ENCODE peak calls at places on chromosomes 6 and 20, in six cellular contexts. E is fibroblast of lung; B is GM23248; M is fibroblast of mammary gland; P is left ventricle myocardium inferior; G is effector memory CD4-positive, alpha-beta T cell. K is an unnamed sample.
A peak's percentile ranks its signal among the peaks of the same experiment; 100 is the strongest.

GRCh38 chr6:116444092-116444491 is 17.1 kb upstream of the CALHM6 start:
- DNase-seq in M (peak; percentile 67), E (peak; percentile 68), G (no peak), P (no peak), B (peak; percentile 63), K (no peak)

GRCh38 chr20:50093240-50093639 is 19.7 kb downstream of the UBE2V1 start:
- DNase-seq in P (no peak), E (no peak), B (no peak), M (no peak), G (no peak), K (no peak)

GRCh38 chr6:157885211-157885788 is 62.3 kb downstream of the SNX9 start:
- DNase-seq in G (peak; percentile 38), M (no peak), P (no peak), E (no peak), B (no peak), K (no peak)

GRCh38 chr20:62920039-62920645 is 6.2 kb downstream of the DIDO1 start:
- DNase-seq in B (no peak), E (no peak), M (no peak), P (no peak), G (no peak), K (no peak)

GRCh38 chr20:63472159-63472811 is at the start of gene KCNQ2:
- DNase-seq in E (no peak), M (no peak), P (no peak), B (no peak), G (no peak), K (no peak)

GRCh38 chr6:12909828-12910227 is 193.3 kb downstream of the PHACTR1 start:
- DNase-seq in P (no peak), E (no peak), G (no peak), B (no peak), M (no peak), K (no peak)

GRCh38 chr20:5657190-5657872 is 92.9 kb upstream of the SHLD1 start:
- DNase-seq in B (peak; percentile 97), E (peak; percentile 97), G (no peak), P (peak; percentile 20), M (peak; percentile 98), K (peak; percentile 82)

GRCh38 chr20:25236450-25237304 is 11.2 kb upstream of the PYGB start:
- DNase-seq in G (no peak), B (no peak), E (no peak), P (no peak), M (no peak), K (peak; percentile 45)

GRCh38 chr6:139474145-139475108 is 100.0 kb upstream of the CITED2 start:
- DNase-seq in P (no peak), G (no peak), E (peak; percentile 92), M (peak; percentile 43), B (peak; percentile 63), K (peak; percentile 34)

GRCh38 chr6:75090574-75090973 is 115.3 kb downstream of the COL12A1 start:
- DNase-seq in M (no peak), E (no peak), B (no peak), P (no peak), G (no peak), K (no peak)

GRCh38 chr6:105388392-105388791 is 14.5 kb downstream of the PREP start:
- DNase-seq in G (no peak), P (no peak), B (no peak), M (no peak), E (no peak), K (no peak)

GRCh38 chr6:37507690-37508421 is 8.2 kb upstream of the CCDC167 start:
- DNase-seq in E (no peak), P (no peak), G (no peak), M (no peak), B (no peak), K (no peak)

GRCh38 chr6:118905851-118906250 is 11.9 kb downstream of the ASF1A start:
- DNase-seq in M (no peak), E (no peak), P (no peak), G (no peak), B (no peak), K (no peak)

GRCh38 chr6:39753745-39754084 is 28.5 kb upstream of the KIF6 start:
- DNase-seq in P (no peak), G (no peak), E (peak; percentile 23), M (peak; percentile 25), B (peak; percentile 45), K (no peak)

GRCh38 chr6:31834704-31835375 is 7.3 kb downstream of the HSPA1B start:
- DNase-seq in B (peak; percentile 80), P (peak; percentile 74), M (no peak), G (peak; percentile 62), E (no peak), K (peak; percentile 96)

GRCh38 chr6:158131926-158132325 is 36.1 kb downstream of the SERAC1 start:
- DNase-seq in B (peak; percentile 37), E (peak; percentile 44), P (no peak), G (no peak), M (peak; percentile 35), K (no peak)

GRCh38 chr6:125913864-125914351 is 42.7 kb upstream of the HINT3 start:
- DNase-seq in E (peak; percentile 99), G (no peak), P (no peak), B (peak; percentile 98), M (peak; percentile 99), K (peak; percentile 56)

GRCh38 chr6:43468748-43469681 is 8.4 kb upstream of the TJAP1 start:
- DNase-seq in G (no peak), B (no peak), P (peak; percentile 42), M (no peak), E (no peak), K (no peak)

GRCh38 chr6:66210964-66211363 is 503.9 kb upstream of the EYS start:
- DNase-seq in M (peak; percentile 9), B (no peak), E (peak; percentile 11), G (no peak), P (no peak), K (no peak)

GRCh38 chr6:156197513-156197912 is 579.7 kb upstream of the ARID1B start:
- DNase-seq in P (no peak), G (no peak), E (no peak), B (no peak), M (no peak), K (no peak)

GRCh38 chr6:73644030-73644429 is 9.8 kb downstream of the SLC17A5 start:
- DNase-seq in E (peak; percentile 23), M (no peak), B (no peak), P (no peak), G (no peak), K (no peak)

GRCh38 chr20:21342656-21343345 is 39.7 kb downstream of the XRN2 start:
- DNase-seq in M (no peak), P (no peak), G (no peak), E (peak; percentile 48), B (peak; percentile 23), K (no peak)

GRCh38 chr20:63942250-63943006 is 13.8 kb downstream of the UCKL1 start:
- DNase-seq in G (no peak), M (peak; percentile 20), B (peak; percentile 58), P (peak; percentile 43), E (peak; percentile 37), K (peak; percentile 83)

GRCh38 chr20:47925603-47926002 is 140.3 kb upstream of the SULF2 start:
- DNase-seq in E (no peak), G (no peak), P (no peak), B (no peak), M (no peak), K (no peak)

GRCh38 chr20:41171736-41172295 is 34.5 kb downstream of the PLCG1 start:
- DNase-seq in G (no peak), M (no peak), E (no peak), B (no peak), P (no peak), K (no peak)

GRCh38 chr6:15966000-15966399 is 162.9 kb upstream of the MYLIP start:
- DNase-seq in E (no peak), P (no peak), M (no peak), G (no peak), B (no peak), K (no peak)

GRCh38 chr6:50791900-50792508 is 26.7 kb upstream of the TFAP2B start:
- DNase-seq in P (no peak), M (peak; percentile 44), E (peak; percentile 46), G (no peak), B (peak; percentile 75), K (no peak)

GRCh38 chr20:33442136-33443005 is 1.2 kb downstream of the SNTA1 start:
- DNase-seq in M (no peak), B (no peak), P (no peak), G (no peak), E (no peak), K (peak; percentile 88)

GRCh38 chr6:2275207-2275891 is 29.9 kb upstream of the GMDS start:
- DNase-seq in G (no peak), B (peak; percentile 49), M (peak; percentile 18), E (peak; percentile 34), P (no peak), K (peak; percentile 77)

GRCh38 chr6:154606457-154606856 is 96.0 kb upstream of the CNKSR3 start:
- DNase-seq in G (peak; percentile 30), B (no peak), E (no peak), P (no peak), M (peak; percentile 17), K (no peak)

GRCh38 chr20:9236408-9236912 is 167.6 kb downstream of the PLCB4 start:
- DNase-seq in P (no peak), B (no peak), M (no peak), E (no peak), G (no peak), K (no peak)

GRCh38 chr6:144359783-144360182 is 74.6 kb downstream of the UTRN start:
- DNase-seq in G (no peak), E (no peak), M (no peak), P (no peak), B (no peak), K (no peak)
- H3K4me3 ChIP-seq in G (no peak overlapping the region), E (no peak overlapping the region), M (no peak overlapping the region), P (no peak overlapping the region), B (no peak overlapping the region), K (no peak overlapping the region)

GRCh38 chr6:142845143-142845571 is 99.8 kb downstream of the HIVEP2 start:
- DNase-seq in P (no peak), M (no peak), B (peak; percentile 71), E (peak; percentile 23), G (no peak), K (no peak)
- H3K4me3 ChIP-seq in P (peak overlapping the region; percentile 59), M (no peak overlapping the region), B (peak overlapping the region; percentile 59), E (peak overlapping the region; percentile 40), G (peak overlapping the region; percentile 50), K (peak overlapping the region; percentile 48)

GRCh38 chr6:109087661-109088264 is 6.9 kb downstream of the SESN1 start:
- DNase-seq in E (no peak), G (no peak), P (no peak), M (no peak), B (no peak), K (no peak)
- H3K4me3 ChIP-seq in E (no peak overlapping the region), G (no peak overlapping the region), P (peak overlapping the region; percentile 74), M (no peak overlapping the region), B (no peak overlapping the region), K (no peak overlapping the region)

DNA sequence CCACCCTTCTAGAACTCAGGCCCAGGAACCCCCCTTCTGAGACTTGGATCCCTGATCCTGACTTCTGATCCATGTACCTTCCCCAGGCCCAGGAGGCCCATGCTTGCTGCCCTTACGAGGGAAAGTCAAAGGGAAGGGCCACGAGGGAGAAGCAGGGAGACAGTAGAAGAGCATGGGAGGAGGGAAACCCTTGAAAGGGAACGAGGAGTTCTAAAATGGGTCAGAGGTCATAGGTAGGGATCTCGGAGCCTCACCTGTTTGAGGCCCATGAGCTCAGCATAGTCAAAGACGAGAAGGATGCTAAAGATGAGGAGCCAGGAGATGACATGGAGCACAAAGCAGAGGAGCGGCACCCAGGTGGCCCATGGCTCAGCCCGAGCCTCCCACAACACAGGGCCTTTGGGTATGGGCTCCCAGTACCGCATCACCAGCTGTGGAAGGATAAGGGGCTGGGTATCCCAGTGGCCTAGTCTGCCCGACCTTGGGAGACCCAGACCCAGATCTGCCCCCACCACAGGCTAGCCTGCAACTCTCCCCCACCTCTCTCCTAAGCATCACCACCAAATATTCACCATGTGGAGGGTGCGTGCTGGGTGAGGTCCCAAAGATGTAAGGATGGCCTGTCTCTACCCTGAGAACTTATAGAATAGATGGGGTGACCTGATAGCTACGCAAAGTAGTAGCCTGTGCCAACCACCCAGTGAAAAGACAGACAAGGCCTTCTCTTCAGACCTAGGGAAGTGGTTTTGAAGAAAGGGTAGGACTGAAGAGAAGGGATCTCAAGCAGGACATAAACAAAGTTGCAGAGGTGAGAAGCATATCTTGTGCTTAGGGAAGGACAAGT is 1.5 kb downstream of the NRM start:
- DNase-seq in E (no peak), M (no peak), G (no peak), B (no peak), P (peak; percentile 5), K (no peak)
- H3K4me3 ChIP-seq in E (peak overlapping the region; percentile 95), M (peak overlapping the region; percentile 75), G (no peak overlapping the region), B (no peak overlapping the region), P (peak overlapping the region; percentile 83), K (no peak overlapping the region)

K was measured in osteoblast.